ENCODE peak calls at places on chromosomes 1 and 21, in five cellular contexts. V is lower lobe of right lung, H is AG10803, X is right atrium auricular region, D is heart left ventricle. T is an unnamed sample.

GRCh38 chr1:167500283-167500860 is 18.0 kb downstream of the CD247 start:
- DNase-seq in H (no peak), X (no peak), D (no peak), V (no peak), T (no peak)

GRCh38 chr1:236759252-236759859 is 35.7 kb upstream of the MTR start:
- DNase-seq in V (no peak), H (peak), X (no peak), D (no peak), T (peak)

GRCh38 chr21:41965447-41966340 is 11.9 kb upstream of the C2CD2 start:
- DNase-seq in H (no peak), D (no peak), V (no peak), X (peak), T (no peak)

GRCh38 chr1:169138866-169139670 is 32.6 kb downstream of the ATP1B1 start:
- DNase-seq in D (no peak), X (no peak), V (no peak), H (no peak), T (no peak)

GRCh38 chr1:162772571-162773154 is 17.8 kb upstream of the HSD17B7 start:
- DNase-seq in X (no peak), V (no peak), D (no peak), H (peak), T (no peak)

GRCh38 chr1:32470991-32471694 is 6.3 kb downstream of the ZBTB8B start:
- DNase-seq in V (no peak), H (no peak), X (no peak), D (no peak), T (no peak)

GRCh38 chr1:174982971-174983689 is 16.6 kb upstream of the CACYBP start:
- DNase-seq in X (no peak), H (peak), V (no peak), D (no peak), T (peak)

GRCh38 chr1:25501235-25502058 is 42.0 kb upstream of the LDLRAP1 start:
- DNase-seq in X (peak), V (no peak), H (peak), D (no peak), T (peak)

GRCh38 chr1:9792156-9793042 is 31.4 kb downstream of the CLSTN1 start:
- DNase-seq in D (no peak), X (no peak), V (no peak), H (peak), T (peak)

GRCh38 chr1:64098856-64099606 is 104.4 kb upstream of the UBE2U start:
- DNase-seq in H (no peak), X (no peak), V (no peak), D (no peak), T (no peak)

GRCh38 chr1:194533641-194534040 is 1347.2 kb upstream of the B3GALT2 start:
- DNase-seq in V (no peak), D (no peak), X (no peak), H (no peak), T (peak)

GRCh38 chr1:192489046-192489445 is 86.5 kb upstream of the RGS1 start:
- DNase-seq in X (no peak), H (peak), V (no peak), D (no peak), T (no peak)

GRCh38 chr1:192485692-192486436 is 89.7 kb upstream of the RGS1 start:
- DNase-seq in D (no peak), X (peak), V (peak), H (peak), T (peak)

GRCh38 chr1:192489748-192490147 is 85.8 kb upstream of the RGS1 start:
- DNase-seq in X (peak), D (no peak), V (peak), H (peak), T (peak)

GRCh38 chr1:192491804-192492554 is 83.6 kb upstream of the RGS1 start:
- DNase-seq in H (peak), D (no peak), X (no peak), V (no peak), T (peak)

DNA sequence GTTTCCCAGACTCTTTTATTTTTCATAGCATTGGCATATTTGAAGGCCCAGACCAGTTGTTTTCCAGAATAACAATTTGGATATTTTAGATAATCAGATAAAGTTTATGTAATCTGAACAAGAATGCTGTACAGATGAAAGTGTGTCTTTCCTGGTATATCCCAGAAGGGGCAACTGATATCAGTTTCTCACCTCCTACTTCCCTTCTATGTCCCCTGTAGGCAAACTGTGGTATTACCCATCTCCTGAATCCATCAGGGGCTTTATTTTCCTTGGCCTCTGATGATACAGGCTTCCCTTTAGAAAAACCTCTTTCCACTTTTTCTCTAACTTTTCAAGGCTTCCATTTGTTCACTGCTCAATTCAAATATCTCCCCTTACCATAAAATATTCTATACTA is 87.5 kb upstream of the RGS1 start:
- DNase-seq in V (no peak), D (no peak), X (no peak), H (no peak), T (no peak)
- TF ChIP-seq CTCF in V (peak), D (peak), X (no peak), H (peak), T (no peak)

GRCh38 chr1:117061986-117062415 is 1.9 kb downstream of the TTF2 start:
- DNase-seq in H (peak), V (no peak), D (no peak), X (no peak), T (peak)

GRCh38 chr1:117059678-117060440 is at the start of gene TTF2:
- DNase-seq in X (peak), H (peak), V (peak), D (peak), T (peak)

GRCh38 chr1:117060441-117061317 is 553 bp downstream of the TTF2 start:
- DNase-seq in H (peak), X (no peak), D (no peak), V (no peak), T (peak)

GRCh38 chr1:117059334-117059677 is 820 bp upstream of the TTF2 start:
- DNase-seq in D (no peak), X (no peak), V (peak), H (no peak), T (no peak)

DNA sequence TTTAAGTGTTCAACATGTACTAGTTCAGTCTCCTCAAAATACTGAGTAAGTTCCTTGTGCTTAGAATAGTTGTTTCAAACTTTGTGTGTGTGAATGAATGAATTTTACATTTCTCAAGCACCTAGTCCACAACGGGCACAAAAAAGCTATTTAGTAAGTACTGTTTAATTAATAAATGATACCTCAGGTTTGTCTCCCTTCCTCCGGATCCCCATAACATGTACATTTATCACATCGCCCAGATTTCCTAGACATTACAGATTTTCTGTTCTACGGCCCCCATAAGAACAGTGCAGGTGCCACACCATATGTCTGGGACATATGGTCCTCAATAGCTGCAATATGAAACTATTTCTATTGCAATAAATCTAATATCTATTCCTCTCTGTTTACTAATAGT is 1.3 kb upstream of the TTF2 start:
- DNase-seq in H (no peak), V (no peak), D (no peak), X (no peak), T (no peak)
- H3K4me3 ChIP-seq in H (no peak), V (peak), D (no peak), X (no peak), T (no peak)

GRCh38 chr1:77514871-77515776 is 167.3 kb downstream of the ZZZ3 start:
- DNase-seq in V (no peak), D (no peak), H (peak), X (no peak), T (peak)
- TF ChIP-seq CTCF in V (no peak), D (no peak), H (peak), X (no peak), T (peak)

DNA sequence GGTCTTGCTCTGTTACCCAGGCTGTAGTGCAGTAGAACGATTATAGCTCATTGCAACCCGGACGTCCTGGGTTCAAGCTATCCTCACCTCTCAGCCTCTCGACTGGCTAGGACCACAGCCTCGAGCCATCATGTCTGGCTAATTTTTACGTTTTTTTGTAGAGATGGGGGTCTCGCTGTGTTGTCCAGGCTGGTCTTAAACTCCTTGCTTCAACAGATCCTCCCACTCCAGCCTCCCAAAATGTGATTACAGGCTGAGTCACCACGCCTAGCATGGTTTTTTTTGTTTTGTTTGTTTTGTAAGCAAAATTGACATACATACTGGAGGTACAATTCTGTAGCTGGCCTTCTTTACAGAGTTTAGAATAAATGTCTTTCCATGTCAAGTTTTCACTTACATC is 994 bp upstream of the LAMTOR5 start:
- DNase-seq in H (no peak), D (no peak), X (no peak), V (no peak), T (no peak)
- H3K4me3 ChIP-seq in H (peak), D (peak), X (peak), V (peak), T (no peak)

DNA sequence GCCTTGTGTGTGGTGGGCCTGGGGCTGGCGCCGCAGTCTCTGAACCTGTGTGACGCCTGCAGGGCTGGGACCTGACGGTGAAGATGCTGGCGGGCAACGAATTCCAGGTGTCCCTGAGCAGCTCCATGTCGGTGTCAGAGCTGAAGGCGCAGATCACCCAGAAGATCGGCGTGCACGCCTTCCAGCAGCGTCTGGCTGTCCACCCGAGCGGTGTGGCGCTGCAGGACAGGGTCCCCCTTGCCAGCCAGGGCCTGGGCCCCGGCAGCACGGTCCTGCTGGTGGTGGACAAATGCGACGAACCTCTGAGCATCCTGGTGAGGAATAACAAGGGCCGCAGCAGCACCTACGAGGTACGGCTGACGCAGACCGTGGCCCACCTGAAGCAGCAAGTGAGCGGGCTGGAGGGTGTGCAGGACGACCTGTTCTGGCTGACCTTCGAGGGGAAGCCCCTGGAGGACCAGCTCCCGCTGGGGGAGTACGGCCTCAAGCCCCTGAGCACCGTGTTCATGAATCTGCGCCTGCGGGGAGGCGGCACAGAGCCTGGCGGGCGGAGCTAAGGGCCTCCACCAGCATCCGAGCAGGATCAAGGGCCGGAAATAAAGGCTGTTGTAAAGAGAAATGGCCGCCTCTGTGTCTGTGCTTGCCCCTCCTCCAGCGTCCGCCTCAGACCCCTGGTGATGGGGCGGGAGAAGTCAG is 773 bp downstream of the ISG15 start:
- DNase-seq in V (no peak), X (no peak), D (peak), H (peak), T (no peak)
- TF ChIP-seq CTCF in V (no peak), X (no peak), D (no peak), H (no peak), T (no peak)

GRCh38 chr1:38006008-38006828 is 904 bp upstream of the FHL3 start:
- DNase-seq in D (peak), H (no peak), X (peak), V (no peak), T (no peak)
- H3K4me3 ChIP-seq in D (peak), H (peak), X (peak), V (peak), T (peak)